ENCODE peak calls at places on chromosomes 1 and 21, in nine cellular contexts. V, B, E, O, J, S, G, W and Y are unnamed samples. For H3K36me3, the result is how much of the 10 kb centered on the place peaks cover.

GRCh38 chr1:232335261-232335660 is 294.7 kb downstream of the SIPA1L2 start:
- DNase-seq in V (no peak), B (no peak), E (no peak), O (no peak), J (no peak), S (peak), G (no peak), W (peak), Y (peak)

GRCh38 chr1:41360074-41361027 is 883 bp upstream of the FOXO6 start:
- DNase-seq in V (no peak), B (no peak), E (no peak), O (no peak), J (no peak), S (no peak), G (no peak), W (peak), Y (no peak)

GRCh38 chr1:116881879-116882520 is 27.7 kb upstream of the PTGFRN start:
- DNase-seq in V (no peak), B (peak), E (peak), O (peak), J (peak), S (peak), G (peak), W (peak), Y (no peak)

GRCh38 chr1:2535981-2536380 is 5.9 kb upstream of the HES5 start:
- DNase-seq in V (no peak), B (no peak), E (no peak), O (no peak), J (no peak), S (no peak), G (no peak), W (no peak), Y (no peak)

GRCh38 chr1:33562563-33562962 is 90.1 kb downstream of the ZSCAN20 start:
- DNase-seq in V (no peak), B (no peak), E (no peak), O (no peak), J (no peak), S (no peak), G (no peak), W (no peak), Y (no peak)

GRCh38 chr21:43832158-43832550 is 32.9 kb upstream of the AGPAT3 start:
- DNase-seq in V (no peak), B (no peak), E (no peak), O (no peak), J (no peak), S (no peak), G (no peak), W (no peak), Y (no peak)

GRCh38 chr21:32949701-32950100 is 76.0 kb upstream of the OLIG2 start:
- DNase-seq in V (no peak), B (no peak), E (no peak), O (no peak), J (no peak), S (no peak), G (no peak), W (no peak), Y (no peak)

GRCh38 chr1:231872461-231872910 is 245.9 kb downstream of the DISC1 start:
- DNase-seq in V (no peak), B (peak), E (no peak), O (no peak), J (no peak), S (no peak), G (peak), W (no peak), Y (no peak)

GRCh38 chr1:75908717-75909152 is 23.5 kb downstream of the ASB17 start:
- DNase-seq in V (no peak), B (peak), E (peak), O (no peak), J (no peak), S (no peak), G (peak), W (no peak), Y (no peak)

GRCh38 chr1:64082459-64082858 is 121.0 kb upstream of the UBE2U start:
- DNase-seq in V (no peak), B (peak), E (no peak), O (no peak), J (peak), S (no peak), G (peak), W (no peak), Y (no peak)

GRCh38 chr1:54883349-54884102 is 3.5 kb downstream of the DHCR24 start:
- DNase-seq in V (peak), B (peak), E (no peak), O (peak), J (no peak), S (no peak), G (peak), W (no peak), Y (no peak)
- H3K27ac ChIP-seq in V (peak), B (peak), E (no peak), O (no peak), J (no peak), S (no peak), G (no peak), W (no peak), Y (no peak)

DNA sequence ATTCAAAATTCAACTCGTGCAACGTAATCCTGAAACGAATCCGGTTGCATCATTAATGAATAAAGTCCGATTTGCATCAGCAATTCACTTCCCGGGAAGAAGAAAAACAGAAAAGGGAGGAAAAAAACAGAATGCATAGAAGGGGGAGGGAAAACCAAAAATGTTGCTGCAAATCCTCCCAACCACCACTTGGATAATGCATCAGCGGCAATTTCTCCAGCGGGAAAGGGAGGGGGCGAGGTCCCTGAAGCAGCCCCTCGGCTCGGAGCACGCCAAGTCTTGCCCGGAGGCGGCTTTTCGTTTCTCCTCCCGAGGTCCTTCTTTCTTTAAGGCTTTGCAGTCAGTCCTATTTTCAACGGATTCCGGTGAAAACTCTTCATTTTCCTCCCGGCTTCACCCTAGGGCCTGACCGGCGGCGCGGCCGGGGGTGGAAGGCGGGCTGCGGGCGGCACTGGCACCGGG is 720 bp downstream of the CDC42BPA start:
- DNase-seq in V (peak), B (peak), E (no peak), O (peak), J (peak), S (no peak), G (peak), W (peak), Y (no peak)
- H3K4me3 ChIP-seq in V (peak), B (peak), E (no peak), O (peak), J (peak), S (no peak), G (peak), W (peak), Y (peak)

GRCh38 chr1:21840981-21841380 is 28.9 kb downstream of the LDLRAD2 start:
- DNase-seq in V (no peak), B (no peak), E (no peak), O (no peak), J (no peak), S (no peak), G (no peak), W (no peak), Y (no peak)
- H3K36me3 ChIP-seq in V (under half), B (half or more), E (under half), O (half or more), J (under half), S (under half), G (half or more), W (under half), Y (under half)

DNA sequence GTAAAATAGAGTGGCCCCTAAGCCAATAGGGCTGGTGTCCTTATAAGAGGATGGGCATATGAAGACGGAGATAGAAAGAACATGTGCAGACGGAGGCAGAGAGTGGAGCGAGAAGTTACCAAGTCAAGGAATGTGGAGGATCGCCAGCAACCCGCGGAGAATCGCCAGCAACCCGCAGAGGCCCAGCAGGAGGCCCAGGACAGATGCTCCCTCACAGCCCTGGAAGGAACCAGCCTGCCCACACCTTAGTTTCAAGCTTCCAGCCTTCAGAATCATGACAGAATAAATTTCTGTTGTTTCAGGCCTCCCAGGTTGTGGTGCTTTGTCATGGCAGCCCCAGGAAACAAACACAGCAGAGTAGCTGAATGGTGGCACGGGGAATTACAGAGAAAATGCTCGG is 9.6 kb downstream of the CLDN14 start:
- DNase-seq in V (no peak), B (no peak), E (no peak), O (no peak), J (no peak), S (no peak), G (no peak), W (no peak), Y (no peak)
- H3K27ac ChIP-seq in V (no peak), B (no peak), E (no peak), O (no peak), J (no peak), S (no peak), G (no peak), W (no peak), Y (no peak)

DNA sequence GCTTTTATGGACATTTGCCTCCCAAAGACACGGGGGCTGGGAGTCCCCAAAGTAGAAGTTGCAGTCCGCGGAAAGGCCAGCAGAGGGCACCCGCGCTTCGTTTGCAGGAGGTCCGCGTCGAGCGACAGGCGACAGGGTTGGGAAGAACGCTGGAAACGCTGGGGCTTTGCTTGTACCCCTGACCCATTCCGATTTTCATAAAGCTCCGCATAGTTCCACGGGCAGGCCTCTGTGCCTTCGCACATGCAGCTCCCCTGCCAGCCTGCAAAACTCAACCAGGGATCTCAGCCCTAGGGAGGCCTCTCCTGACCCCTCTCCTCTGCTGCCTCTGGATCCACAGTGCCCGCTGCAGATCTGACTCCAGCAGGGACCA is 44.2 kb upstream of the LAPTM5 start:
- DNase-seq in V (peak), B (peak), E (peak), O (peak), J (peak), S (peak), G (peak), W (peak), Y (peak)
- H3K4me3 ChIP-seq in V (no peak), B (no peak), E (no peak), O (no peak), J (no peak), S (no peak), G (no peak), W (no peak), Y (no peak)

DNA sequence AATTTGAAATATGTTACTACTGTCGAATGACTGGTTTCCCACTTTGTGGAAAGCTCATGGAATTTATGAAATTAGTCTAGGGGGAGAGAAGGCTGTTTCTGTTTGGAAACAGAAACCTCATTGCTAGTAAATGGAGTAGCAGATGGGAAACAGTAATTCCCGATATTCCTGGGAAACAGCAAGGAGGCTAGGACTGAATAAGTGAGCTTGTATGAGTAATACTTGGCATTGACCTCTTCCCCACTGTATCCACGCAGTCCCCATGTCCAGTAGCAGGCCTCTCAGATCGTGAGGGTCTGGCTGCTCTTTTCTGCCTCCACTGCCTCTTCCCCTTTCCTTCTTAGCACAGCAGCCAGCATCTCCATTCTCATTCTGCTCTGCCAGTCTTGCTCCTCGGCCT is 75.5 kb downstream of the PRDM2 start:
- DNase-seq in V (no peak), B (peak), E (no peak), O (no peak), J (no peak), S (no peak), G (no peak), W (no peak), Y (no peak)
- H3K36me3 ChIP-seq in V (under half), B (under half), E (half or more), O (under half), J (under half), S (under half), G (under half), W (half or more), Y (half or more)

GRCh38 chr1:119374208-119374877 is 5.8 kb downstream of the HAO2 start:
- DNase-seq in V (no peak), B (no peak), E (no peak), O (no peak), J (no peak), S (no peak), G (no peak), W (no peak), Y (no peak)
- H3K27ac ChIP-seq in V (no peak), B (no peak), E (no peak), O (no peak), J (no peak), S (no peak), G (no peak), W (no peak), Y (no peak)

DNA sequence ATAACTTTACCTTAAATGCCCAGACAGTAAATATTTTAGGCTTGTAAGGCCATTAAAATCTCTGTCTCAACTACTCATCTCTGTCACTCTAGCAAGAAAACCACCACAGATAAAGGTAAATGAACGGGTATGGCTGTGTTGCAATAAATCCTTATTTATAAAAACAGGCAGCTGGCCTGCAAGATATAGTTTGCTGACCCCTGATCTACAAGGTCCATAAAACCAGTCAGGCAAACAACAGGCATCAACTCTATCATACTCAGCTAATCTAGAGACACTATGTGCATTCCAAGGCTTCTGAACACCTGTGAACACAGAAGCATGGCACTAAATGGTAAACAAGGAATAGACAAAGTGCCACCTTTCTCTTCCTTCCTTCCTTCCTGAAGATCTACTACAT is 9.7 kb downstream of the FAF1 start:
- DNase-seq in V (no peak), B (no peak), E (no peak), O (no peak), J (no peak), S (no peak), G (no peak), W (no peak), Y (no peak)
- H3K4me3 ChIP-seq in V (no peak), B (no peak), E (no peak), O (no peak), J (no peak), S (no peak), G (no peak), W (no peak), Y (no peak)